ENCODE peak calls at places on chromosomes 7 and 10, in eight cellular contexts. I is adrenal gland, E is neural crest cell, Y is cardiac fibroblast, W is colonic mucosa, P is nephron progenitor cell, B is GM12865, T is fibroblast of pulmonary artery. Q is an unnamed sample.

GRCh38 chr10:87842220-87842641 is 21.1 kb downstream of the KLLN start:
- DNase-seq in T (peak), Y (peak), W (peak), E (no peak), B (no peak), P (no peak), I (no peak), Q (no peak)

GRCh38 chr10:100100651-100101525 is 19.2 kb upstream of the CPN1 start:
- DNase-seq in T (peak), I (no peak), B (peak), P (no peak), W (no peak), Y (peak), E (no peak), Q (no peak)

GRCh38 chr10:85922363-85923129 is 444.0 kb downstream of the GRID1 start:
- DNase-seq in B (no peak), W (no peak), T (no peak), P (no peak), Y (no peak), I (no peak), E (no peak), Q (no peak)

GRCh38 chr7:43700059-43700501 is 29.2 kb downstream of the COA1 start:
- DNase-seq in Y (peak), W (no peak), B (peak), P (no peak), I (no peak), E (no peak), T (peak), Q (no peak)

GRCh38 chr7:82534687-82535086 is 91.1 kb upstream of the CACNA2D1 start:
- DNase-seq in T (peak), W (no peak), E (no peak), B (no peak), P (no peak), Y (peak), I (peak), Q (no peak)

GRCh38 chr10:71774916-71775702 is 1.8 kb upstream of the VSIR start:
- DNase-seq in T (no peak), W (no peak), E (no peak), I (no peak), Y (no peak), P (no peak), B (no peak), Q (no peak)

GRCh38 chr7:158283016-158283974 is 304.3 kb downstream of the PTPRN2 start:
- DNase-seq in T (no peak), Y (no peak), E (no peak), B (no peak), P (no peak), I (no peak), W (peak), Q (no peak)

GRCh38 chr7:82605247-82605864 is 161.8 kb upstream of the CACNA2D1 start:
- DNase-seq in E (peak), T (peak), I (peak), P (peak), Y (peak), W (no peak), B (peak), Q (peak)

GRCh38 chr7:8251195-8251594 is 10.8 kb downstream of the ICA1 start:
- DNase-seq in B (no peak), Y (peak), T (no peak), I (no peak), P (no peak), W (no peak), E (no peak), Q (no peak)

GRCh38 chr10:131972474-131973071 is 9.2 kb downstream of the BNIP3 start:
- DNase-seq in Y (peak), B (no peak), W (peak), E (no peak), T (peak), P (no peak), I (no peak), Q (peak)

GRCh38 chr10:10892290-10892875 is 125.3 kb upstream of the CELF2 start:
- DNase-seq in P (no peak), W (no peak), B (no peak), E (no peak), T (no peak), I (no peak), Y (no peak), Q (no peak)

GRCh38 chr7:105403128-105403527 is 14.4 kb upstream of the SRPK2 start:
- DNase-seq in P (no peak), Y (no peak), W (no peak), I (no peak), E (no peak), T (no peak), B (no peak), Q (no peak)

GRCh38 chr7:114405427-114405826 is 9.2 kb upstream of the FOXP2 start:
- DNase-seq in W (no peak), Y (no peak), T (peak), I (no peak), E (no peak), B (peak), P (no peak), Q (no peak)

GRCh38 chr10:91493313-91493712 is 83.2 kb downstream of the HECTD2 start:
- DNase-seq in W (no peak), Y (peak), T (peak), P (no peak), I (no peak), B (peak), E (no peak), Q (no peak)

GRCh38 chr7:91091631-91092030 is 172.6 kb upstream of the FZD1 start:
- DNase-seq in B (no peak), T (no peak), Y (no peak), E (no peak), P (no peak), W (no peak), I (no peak), Q (no peak)

GRCh38 chr7:79452032-79452494 is 1.4 kb downstream of the MAGI2 start:
- DNase-seq in B (no peak), I (peak), P (peak), E (peak), T (peak), Y (peak), W (peak), Q (peak)

GRCh38 chr10:26238378-26238777 is 21.8 kb downstream of the GAD2 start:
- DNase-seq in Y (no peak), B (no peak), E (no peak), W (no peak), P (no peak), T (no peak), I (no peak), Q (no peak)

GRCh38 chr7:152881893-152882292 is 122.3 kb downstream of the ACTR3B start:
- DNase-seq in E (no peak), B (no peak), I (no peak), Y (no peak), W (no peak), T (no peak), P (no peak), Q (no peak)

GRCh38 chr7:149067869-149068268 is 22.6 kb downstream of the ZNF786 start:
- DNase-seq in T (no peak), B (no peak), P (no peak), I (no peak), E (no peak), W (no peak), Y (no peak), Q (peak)

GRCh38 chr7:45663167-45663921 is 89.2 kb downstream of the ADCY1 start:
- DNase-seq in E (peak), B (no peak), Y (peak), T (peak), P (peak), I (peak), W (peak), Q (peak)

GRCh38 chr10:22823109-22823508 is 104.7 kb upstream of the ARMC3 start:
- DNase-seq in P (no peak), W (no peak), T (peak), Y (peak), I (no peak), E (no peak), B (peak), Q (peak)

GRCh38 chr7:45181991-45182855 is 24.6 kb downstream of the RAMP3 start:
- DNase-seq in P (no peak), T (no peak), Y (no peak), W (no peak), B (no peak), I (peak), E (no peak), Q (no peak)

GRCh38 chr10:58140706-58141347 is 126.9 kb downstream of the IPMK start:
- DNase-seq in Y (no peak), P (no peak), I (no peak), T (no peak), B (no peak), W (no peak), E (no peak), Q (no peak)

GRCh38 chr10:11921800-11922387 is 98.7 kb downstream of the PROSER2 start:
- DNase-seq in W (no peak), I (no peak), P (no peak), E (no peak), Y (no peak), T (peak), B (no peak), Q (no peak)

GRCh38 chr7:47787249-47788069 is 160.8 kb downstream of the PKD1L1 start:
- DNase-seq in E (no peak), T (no peak), Y (no peak), I (peak), B (no peak), W (no peak), P (no peak), Q (no peak)

GRCh38 chr7:8296362-8296659 is 34.3 kb upstream of the ICA1 start:
- DNase-seq in T (no peak), I (no peak), W (no peak), P (no peak), B (no peak), E (no peak), Y (no peak), Q (no peak)

GRCh38 chr10:58870070-58870469 is 306.4 kb upstream of the PHYHIPL start:
- DNase-seq in B (no peak), P (no peak), T (no peak), E (no peak), Y (no peak), I (no peak), W (no peak), Q (no peak)

GRCh38 chr10:72009430-72010081 is 45.4 kb downstream of the CHST3 start:
- DNase-seq in I (peak), Y (peak), E (no peak), T (peak), P (peak), W (peak), B (no peak), Q (no peak)

GRCh38 chr10:21662635-21663034 is 128.6 kb downstream of the MLLT10 start:
- DNase-seq in Y (no peak), W (no peak), I (no peak), T (no peak), E (no peak), P (no peak), B (no peak), Q (no peak)

GRCh38 chr10:113775681-113776294 is 24.3 kb downstream of the PLEKHS1 start:
- DNase-seq in B (no peak), Y (no peak), W (no peak), T (no peak), E (no peak), P (no peak), I (no peak), Q (no peak)

GRCh38 chr7:22589641-22590141 is 89.7 kb upstream of the STEAP1B start:
- DNase-seq in E (no peak), I (peak), W (no peak), B (no peak), Y (peak), P (no peak), T (peak), Q (no peak)

GRCh38 chr7:979886-980571 is 3.0 kb upstream of the CYP2W1 start:
- DNase-seq in W (no peak), E (no peak), B (no peak), P (no peak), T (no peak), I (no peak), Y (no peak), Q (no peak)

GRCh38 chr10:24120651-24121050 is 88.3 kb upstream of the KIAA1217 start:
- DNase-seq in I (no peak), B (no peak), E (no peak), P (no peak), W (no peak), Y (no peak), T (no peak), Q (no peak)

GRCh38 chr10:1411956-1412355 is 325.4 kb downstream of the ADARB2 start:
- DNase-seq in E (no peak), I (no peak), Y (no peak), B (no peak), T (no peak), P (no peak), W (no peak), Q (no peak)

GRCh38 chr7:102918865-102919264 is 6.1 kb downstream of the LRRC17 start:
- DNase-seq in Y (peak), E (no peak), W (no peak), P (no peak), B (no peak), I (no peak), T (peak), Q (no peak)

GRCh38 chr10:103757531-103758293 is 97.7 kb downstream of the SH3PXD2A start:
- DNase-seq in Y (peak), P (no peak), I (peak), W (peak), B (no peak), T (peak), E (no peak), Q (peak)

DNA sequence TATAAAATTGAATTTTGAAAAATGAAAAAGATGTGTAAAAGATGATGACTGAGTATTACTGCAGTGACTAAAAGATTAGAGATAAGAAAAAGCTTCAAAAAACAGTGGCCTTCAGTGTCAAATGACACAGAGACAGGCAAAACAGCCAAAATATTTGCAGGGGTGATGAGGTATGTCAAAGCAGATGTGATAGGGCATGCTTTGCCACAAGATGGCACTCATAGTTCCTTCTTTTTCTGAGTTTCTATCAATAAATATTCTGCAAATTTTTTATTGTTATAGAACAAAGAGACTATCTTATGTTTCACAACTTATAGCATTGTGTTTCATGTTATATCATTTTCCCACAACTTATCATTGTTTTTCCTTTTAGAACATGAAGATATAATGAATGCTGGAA is 344.1 kb upstream of the HPS1 start:
- DNase-seq in T (peak), P (no peak), W (no peak), B (peak), I (no peak), Y (peak), E (no peak), Q (no peak)
- TF ChIP-seq CTCF in T (peak), P (peak), W (peak), B (peak), I (peak), Y (no peak), E (peak), Q (peak)

GRCh38 chr7:98240961-98241673 is 10.9 kb downstream of the TECPR1 start:
- DNase-seq in Y (peak), P (peak), E (peak), W (peak), I (peak), T (peak), B (peak), Q (peak)

GRCh38 chr7:98242342-98242741 is 9.7 kb downstream of the TECPR1 start:
- DNase-seq in I (no peak), E (no peak), Y (no peak), T (no peak), W (no peak), P (no peak), B (no peak), Q (no peak)

GRCh38 chr7:98244871-98245270 is 7.2 kb downstream of the TECPR1 start:
- DNase-seq in T (no peak), E (no peak), B (no peak), I (peak), W (no peak), P (no peak), Y (no peak), Q (no peak)

GRCh38 chr7:98241674-98242241 is 10.3 kb downstream of the TECPR1 start:
- DNase-seq in B (no peak), T (no peak), Y (no peak), E (no peak), W (no peak), I (no peak), P (no peak), Q (no peak)

GRCh38 chr7:98242934-98243333 is 9.1 kb downstream of the TECPR1 start:
- DNase-seq in Y (no peak), B (no peak), T (no peak), W (no peak), P (no peak), I (no peak), E (no peak), Q (no peak)
- TF ChIP-seq CTCF in Y (no peak), B (no peak), T (no peak), W (no peak), P (no peak), I (no peak), E (no peak), Q (no peak)

GRCh38 chr7:143416565-143417149 is 8.0 kb upstream of the EPHA1 start:
- DNase-seq in Y (peak), I (no peak), E (no peak), T (peak), P (peak), B (peak), W (no peak), Q (no peak)
- TF ChIP-seq CTCF in Y (peak), I (peak), E (peak), T (peak), P (peak), B (peak), W (peak), Q (peak)

GRCh38 chr10:79068203-79068561 is 584 bp upstream of the ZMIZ1 start:
- DNase-seq in W (peak), Y (no peak), I (peak), B (peak), E (no peak), T (peak), P (no peak), Q (peak)
- TF ChIP-seq CTCF in W (no peak), Y (no peak), I (no peak), B (no peak), E (no peak), T (no peak), P (no peak), Q (no peak)

GRCh38 chr10:110499796-110500514 is 2.2 kb downstream of the DUSP5 start:
- DNase-seq in P (no peak), Y (peak), I (no peak), T (peak), B (no peak), W (no peak), E (no peak), Q (no peak)

GRCh38 chr10:110500515-110500905 is 2.8 kb downstream of the DUSP5 start:
- DNase-seq in E (no peak), P (no peak), B (no peak), W (no peak), I (no peak), Y (peak), T (peak), Q (no peak)

GRCh38 chr10:110498087-110498981 is 627 bp downstream of the DUSP5 start:
- DNase-seq in T (peak), P (peak), Y (peak), W (peak), E (peak), B (peak), I (peak), Q (peak)

GRCh38 chr10:110497438-110498086 is at the start of gene DUSP5:
- DNase-seq in W (peak), E (peak), T (peak), B (peak), Y (peak), I (peak), P (peak), Q (peak)

GRCh38 chr10:110498982-110499795 is 1.5 kb downstream of the DUSP5 start:
- DNase-seq in B (peak), T (peak), Y (peak), I (peak), W (peak), P (peak), E (no peak), Q (peak)
- TF ChIP-seq CTCF in B (peak), T (peak), Y (peak), I (peak), W (no peak), P (no peak), E (no peak), Q (no peak)

GRCh38 chr10:109770000-109770399 is 153.3 kb downstream of the XPNPEP1 start:
- DNase-seq in P (no peak), B (no peak), T (no peak), Y (no peak), W (no peak), E (no peak), I (no peak), Q (no peak)

GRCh38 chr10:109773288-109773687 is 150.0 kb downstream of the XPNPEP1 start:
- DNase-seq in W (no peak), T (no peak), P (no peak), B (peak), Y (no peak), I (no peak), E (no peak), Q (no peak)

GRCh38 chr10:109778993-109779392 is 144.3 kb downstream of the XPNPEP1 start:
- DNase-seq in T (no peak), W (no peak), Y (no peak), I (no peak), B (no peak), E (no peak), P (no peak), Q (no peak)

GRCh38 chr10:109773818-109774440 is 149.4 kb downstream of the XPNPEP1 start:
- DNase-seq in W (no peak), Y (peak), E (no peak), T (peak), P (no peak), I (no peak), B (peak), Q (no peak)
- TF ChIP-seq CTCF in W (peak), Y (peak), E (peak), T (peak), P (peak), I (peak), B (peak), Q (peak)

GRCh38 chr7:140192176-140192575 is 15.4 kb upstream of the KDM7A start:
- DNase-seq in P (no peak), B (no peak), E (no peak), T (no peak), I (no peak), W (no peak), Y (no peak), Q (no peak)

GRCh38 chr7:140195859-140196258 is 19.1 kb upstream of the KDM7A start:
- DNase-seq in T (no peak), Y (no peak), B (no peak), W (no peak), E (no peak), I (no peak), P (no peak), Q (no peak)

GRCh38 chr7:140190588-140190987 is 13.8 kb upstream of the KDM7A start:
- DNase-seq in I (no peak), W (no peak), Y (no peak), E (no peak), T (no peak), B (no peak), P (no peak), Q (no peak)

GRCh38 chr7:140189917-140190316 is 13.1 kb upstream of the KDM7A start:
- DNase-seq in P (no peak), T (no peak), W (no peak), I (no peak), Y (no peak), B (no peak), E (no peak), Q (no peak)
- TF ChIP-seq CTCF in P (no peak), T (no peak), W (no peak), I (no peak), Y (no peak), B (no peak), E (no peak), Q (no peak)